ENCODE peak calls at places on chromosome 18, in six cellular contexts. One of them, this sample, is unnamed. For H3K36me3, the result is how much of the 10 kb centered on the place peaks cover.

GRCh38 chr18:52288403-52289004 is 51.5 kb upstream of the DCC start:
- DNase-seq in K562: peak
- DNase-seq in MM.1S: peak
- DNase-seq in GM12878: no peak
- DNase-seq in IMR-90: no peak
- DNase-seq in mesendoderm: peak
- DNase-seq in this sample: peak

GRCh38 chr18:40283560-40283959 is 1671.5 kb upstream of the PIK3C3 start:
- DNase-seq in K562: no peak
- DNase-seq in MM.1S: no peak
- DNase-seq in GM12878: no peak
- DNase-seq in IMR-90: no peak
- DNase-seq in mesendoderm: no peak
- DNase-seq in this sample: no peak

GRCh38 chr18:62606106-62606505 is 83.3 kb downstream of the ZCCHC2 start:
- DNase-seq in K562: peak
- DNase-seq in MM.1S: no peak
- DNase-seq in GM12878: no peak
- DNase-seq in IMR-90: peak
- DNase-seq in mesendoderm: no peak
- DNase-seq in this sample: no peak

GRCh38 chr18:13800505-13801259 is 23.3 kb upstream of the MC5R start:
- DNase-seq in K562: peak
- DNase-seq in MM.1S: peak
- DNase-seq in GM12878: no peak
- DNase-seq in IMR-90: peak
- DNase-seq in mesendoderm: peak
- DNase-seq in this sample: peak

GRCh38 chr18:3715223-3716080 is 265.5 kb downstream of the TGIF1 start:
- DNase-seq in K562: no peak
- DNase-seq in MM.1S: peak
- DNase-seq in GM12878: no peak
- DNase-seq in IMR-90: no peak
- DNase-seq in mesendoderm: no peak
- DNase-seq in this sample: no peak

GRCh38 chr18:36942264-36942663 is 113.3 kb downstream of the KIAA1328 start:
- DNase-seq in K562: peak
- DNase-seq in MM.1S: peak
- DNase-seq in GM12878: no peak
- DNase-seq in IMR-90: peak
- DNase-seq in mesendoderm: peak
- DNase-seq in this sample: peak

GRCh38 chr18:45416168-45416567 is 199.1 kb upstream of the SLC14A2 start:
- DNase-seq in K562: no peak
- DNase-seq in MM.1S: no peak
- DNase-seq in GM12878: no peak
- DNase-seq in IMR-90: no peak
- DNase-seq in mesendoderm: no peak
- DNase-seq in this sample: peak

GRCh38 chr18:70319185-70319584 is 30.3 kb downstream of the SOCS6 start:
- DNase-seq in K562: no peak
- DNase-seq in MM.1S: no peak
- DNase-seq in GM12878: no peak
- DNase-seq in IMR-90: no peak
- DNase-seq in mesendoderm: no peak
- DNase-seq in this sample: no peak

GRCh38 chr18:2893056-2893455 is 46.2 kb downstream of the EMILIN2 start:
- DNase-seq in K562: no peak
- DNase-seq in MM.1S: no peak
- DNase-seq in GM12878: no peak
- DNase-seq in IMR-90: no peak
- DNase-seq in mesendoderm: no peak
- DNase-seq in this sample: no peak

GRCh38 chr18:4204151-4204720 is 250.9 kb downstream of the DLGAP1 start:
- DNase-seq in K562: no peak
- DNase-seq in MM.1S: no peak
- DNase-seq in GM12878: no peak
- DNase-seq in IMR-90: no peak
- DNase-seq in mesendoderm: no peak
- DNase-seq in this sample: no peak

GRCh38 chr18:36889316-36889715 is 60.4 kb downstream of the KIAA1328 start:
- DNase-seq in K562: no peak
- DNase-seq in MM.1S: no peak
- DNase-seq in GM12878: no peak
- DNase-seq in IMR-90: peak
- DNase-seq in mesendoderm: no peak
- DNase-seq in this sample: peak

GRCh38 chr18:23541349-23542093 is 38.2 kb downstream of the RMC1 start:
- DNase-seq in K562: peak
- DNase-seq in MM.1S: no peak
- DNase-seq in GM12878: no peak
- DNase-seq in IMR-90: no peak
- DNase-seq in mesendoderm: no peak
- DNase-seq in this sample: no peak

GRCh38 chr18:23539298-23539697 is 36.0 kb downstream of the RMC1 start:
- DNase-seq in K562: no peak
- DNase-seq in MM.1S: no peak
- DNase-seq in GM12878: no peak
- DNase-seq in IMR-90: no peak
- DNase-seq in mesendoderm: no peak
- DNase-seq in this sample: no peak

GRCh38 chr18:23540867-23541266 is 37.6 kb downstream of the RMC1 start:
- DNase-seq in K562: peak
- DNase-seq in MM.1S: peak
- DNase-seq in GM12878: peak
- DNase-seq in IMR-90: peak
- DNase-seq in mesendoderm: no peak
- DNase-seq in this sample: no peak

GRCh38 chr18:23538870-23539269 is 35.6 kb downstream of the RMC1 start:
- DNase-seq in K562: no peak
- DNase-seq in MM.1S: no peak
- DNase-seq in GM12878: no peak
- DNase-seq in IMR-90: peak
- DNase-seq in mesendoderm: no peak
- DNase-seq in this sample: no peak

DNA sequence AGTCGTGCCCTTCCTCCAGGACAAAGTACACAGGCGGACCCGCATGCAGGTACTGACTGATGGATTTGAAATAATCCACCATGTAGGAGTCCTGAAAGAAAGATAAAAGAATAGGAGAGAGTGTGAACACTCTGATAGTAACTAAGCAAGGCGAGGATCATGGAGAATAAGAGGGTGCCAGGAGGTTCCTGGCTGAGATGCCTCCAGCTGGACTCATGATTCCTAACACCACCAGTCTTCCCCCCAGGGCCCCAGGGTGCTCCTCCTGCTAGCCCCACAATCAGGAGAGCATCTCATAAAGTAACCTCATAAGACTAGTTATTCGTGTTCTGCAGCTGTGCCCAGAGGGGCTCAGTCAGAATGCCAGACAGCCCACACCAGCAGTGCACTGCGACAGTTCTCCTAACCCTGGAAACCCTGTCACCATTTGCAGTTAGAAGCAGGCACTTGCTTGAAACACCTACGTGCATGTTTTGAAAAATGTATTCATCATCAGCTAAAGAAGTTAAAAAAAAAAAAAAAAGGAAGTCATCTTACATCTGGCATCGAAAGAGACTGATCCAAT is 36.7 kb downstream of the RMC1 start:
- DNase-seq in K562: no peak
- DNase-seq in MM.1S: no peak
- DNase-seq in GM12878: no peak
- DNase-seq in IMR-90: no peak
- DNase-seq in mesendoderm: no peak
- DNase-seq in this sample: no peak
- H3K4me2 ChIP-seq in K562: no peak
- H3K4me2 ChIP-seq in MM.1S: peak
- H3K4me2 ChIP-seq in GM12878: no peak
- H3K4me2 ChIP-seq in IMR-90: no peak
- H3K4me2 ChIP-seq in mesendoderm: no peak
- H3K4me2 ChIP-seq in this sample: no peak

GRCh38 chr18:55586841-55587240 is 1.2 kb downstream of the TCF4 start:
- DNase-seq in K562: no peak
- DNase-seq in MM.1S: no peak
- DNase-seq in GM12878: no peak
- DNase-seq in IMR-90: peak
- DNase-seq in mesendoderm: peak
- DNase-seq in this sample: peak

GRCh38 chr18:55587341-55588000 is 521 bp downstream of the TCF4 start:
- DNase-seq in K562: peak
- DNase-seq in MM.1S: peak
- DNase-seq in GM12878: no peak
- DNase-seq in IMR-90: peak
- DNase-seq in mesendoderm: peak
- DNase-seq in this sample: peak

GRCh38 chr18:55585050-55585449 is 2.9 kb downstream of the TCF4 start:
- DNase-seq in K562: no peak
- DNase-seq in MM.1S: no peak
- DNase-seq in GM12878: no peak
- DNase-seq in IMR-90: no peak
- DNase-seq in mesendoderm: no peak
- DNase-seq in this sample: no peak

GRCh38 chr18:55588001-55588875 is at the start of gene TCF4:
- DNase-seq in K562: peak
- DNase-seq in MM.1S: peak
- DNase-seq in GM12878: no peak
- DNase-seq in IMR-90: peak
- DNase-seq in mesendoderm: peak
- DNase-seq in this sample: peak

DNA sequence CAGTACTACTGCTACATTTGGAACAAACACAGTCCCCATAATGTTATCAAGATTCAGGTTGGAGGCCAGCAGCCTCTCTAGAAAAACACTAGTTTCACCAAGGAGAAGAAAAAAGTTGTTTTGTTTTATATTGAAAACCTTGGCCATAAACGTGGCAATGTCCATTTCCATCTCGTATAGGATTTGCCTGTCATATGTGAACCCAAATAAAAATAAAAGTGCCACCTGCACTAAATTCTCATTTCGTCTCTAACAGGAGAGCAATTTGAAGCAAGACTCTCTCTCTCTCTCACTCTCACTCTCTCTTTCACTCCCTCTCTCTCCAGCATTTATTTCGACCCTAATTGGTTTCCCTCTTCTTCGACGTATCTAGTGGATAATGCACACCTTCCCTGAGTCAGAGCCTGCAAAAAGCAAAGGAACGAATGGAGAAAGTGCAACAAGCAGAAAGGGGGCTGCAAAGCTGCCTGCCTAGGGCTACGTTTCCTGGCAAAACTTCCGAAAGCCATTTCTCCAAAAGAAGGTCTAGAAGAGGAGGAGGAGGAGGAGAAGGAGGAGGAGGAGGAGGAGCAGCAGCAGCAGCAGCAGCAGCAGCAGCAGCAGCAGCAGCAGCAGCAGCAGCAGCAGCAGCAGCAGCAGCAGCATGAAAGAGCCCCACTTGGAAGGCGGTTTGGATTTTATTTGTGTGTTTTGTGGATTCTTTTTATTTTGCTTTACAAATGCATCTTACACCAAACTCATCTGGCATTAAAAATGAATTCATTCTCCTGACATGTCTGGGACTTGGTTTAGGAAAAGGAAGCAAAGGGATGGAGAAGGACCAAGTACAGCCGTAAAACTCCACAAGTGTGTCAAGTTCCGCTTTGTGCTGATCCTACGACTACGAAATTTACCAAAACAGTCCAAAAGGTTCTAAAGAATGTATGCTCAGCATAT is 2.1 kb downstream of the TCF4 start:
- DNase-seq in K562: no peak
- DNase-seq in MM.1S: no peak
- DNase-seq in GM12878: no peak
- DNase-seq in IMR-90: peak
- DNase-seq in mesendoderm: peak
- DNase-seq in this sample: no peak
- H3K36me3 ChIP-seq in K562: under half
- H3K36me3 ChIP-seq in MM.1S: under half
- H3K36me3 ChIP-seq in GM12878: under half
- H3K36me3 ChIP-seq in IMR-90: under half
- H3K36me3 ChIP-seq in mesendoderm: under half
- H3K36me3 ChIP-seq in this sample: under half

DNA sequence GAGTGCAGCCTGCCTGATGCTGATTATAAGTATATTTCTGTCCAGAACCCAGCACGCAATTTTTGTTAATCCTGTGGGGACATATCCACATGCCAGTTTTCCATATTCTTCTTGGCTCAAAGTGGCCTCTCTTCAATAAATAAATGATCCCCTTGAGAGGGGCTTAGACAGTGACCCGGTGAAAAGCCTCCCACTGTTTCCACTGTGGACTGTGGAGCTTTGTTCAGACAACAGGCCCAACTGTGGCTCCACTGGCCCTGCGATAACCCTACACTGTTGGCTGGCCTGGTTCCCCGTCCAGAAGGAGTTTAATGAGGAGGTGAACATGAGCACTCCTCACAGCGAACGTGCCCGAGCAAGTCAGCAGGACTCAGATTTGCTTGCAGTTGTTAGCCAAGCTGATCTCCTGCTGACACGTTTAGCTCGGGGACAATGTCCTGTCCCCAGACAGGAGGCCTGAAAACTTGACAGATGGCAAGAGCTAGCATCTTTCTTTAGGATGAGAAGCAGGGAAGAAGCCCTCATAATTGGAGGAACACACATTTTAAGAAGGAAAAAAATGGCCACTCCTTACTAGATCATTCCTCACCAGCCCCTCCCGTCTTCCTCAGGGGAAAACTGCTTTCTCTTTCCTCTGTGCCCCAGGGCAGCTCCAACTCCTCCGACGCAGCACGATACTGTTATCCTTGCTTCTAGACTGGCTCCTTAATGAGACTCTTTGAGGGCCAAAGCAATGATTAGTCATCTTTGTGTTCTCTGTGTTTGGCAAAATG is 20.0 kb upstream of the MTCL1 start:
- DNase-seq in K562: no peak
- DNase-seq in MM.1S: no peak
- DNase-seq in GM12878: no peak
- DNase-seq in IMR-90: peak
- DNase-seq in mesendoderm: peak
- DNase-seq in this sample: no peak
- H3K4me2 ChIP-seq in K562: peak
- H3K4me2 ChIP-seq in MM.1S: no peak
- H3K4me2 ChIP-seq in GM12878: no peak
- H3K4me2 ChIP-seq in IMR-90: no peak
- H3K4me2 ChIP-seq in mesendoderm: no peak
- H3K4me2 ChIP-seq in this sample: no peak

DNA sequence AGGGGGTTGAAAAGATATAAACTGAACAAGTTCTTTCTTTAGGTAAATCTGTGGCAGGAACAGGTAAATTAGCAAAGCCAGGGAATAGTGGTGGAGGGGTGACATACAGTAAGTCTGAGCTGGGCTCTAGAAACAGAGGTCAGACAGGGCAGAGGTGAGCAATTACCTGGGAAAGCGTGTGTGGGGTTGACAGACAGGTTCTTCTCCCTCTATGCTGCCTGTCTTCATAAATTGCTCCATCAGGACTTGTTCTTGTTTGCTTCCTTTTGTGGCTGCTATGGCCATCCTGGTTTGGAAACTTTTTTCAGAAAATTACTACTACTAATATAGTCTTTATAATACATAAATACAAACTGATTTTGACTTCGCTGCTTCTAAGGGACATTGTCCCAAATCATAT is 3.4 kb upstream of the ANKRD12 start:
- DNase-seq in K562: no peak
- DNase-seq in MM.1S: no peak
- DNase-seq in GM12878: no peak
- DNase-seq in IMR-90: no peak
- DNase-seq in mesendoderm: no peak
- DNase-seq in this sample: peak
- H3K36me3 ChIP-seq in K562: half or more
- H3K36me3 ChIP-seq in MM.1S: under half
- H3K36me3 ChIP-seq in GM12878: under half
- H3K36me3 ChIP-seq in IMR-90: under half
- H3K36me3 ChIP-seq in mesendoderm: under half
- H3K36me3 ChIP-seq in this sample: under half